ENCODE peak calls at places on chromosomes 13 and 19, in seven cellular contexts. C is sciatic nerve; G is activated CD4-positive, alpha-beta T cell treated with anti-CD3 and anti-CD28 coated beads, Interleukin-2, amount 50 U/mL, for 24 hours; W is HuH-7; O is activated CD4-positive, CD25-positive, alpha-beta regulatory T cell treated with anti-CD3 and anti-CD28 coated beads, Interleukin-2, amount 50 U/mL, for 16 hours; E is anterior cingulate cortex; V is EH. K is an unnamed sample.

GRCh38 chr19:4199699-4200293 is 17.3 kb downstream of the ANKRD24 start:
- DNase-seq in C (no peak), G (no peak), W (peak), O (no peak), E (no peak), V (no peak), K (no peak)

GRCh38 chr19:38093587-38093986 is 130.4 kb downstream of the DPF1 start:
- DNase-seq in C (no peak), G (no peak), W (no peak), O (no peak), E (peak), V (no peak), K (no peak)

GRCh38 chr19:18408053-18408476 is 10.6 kb upstream of the LRRC25 start:
- DNase-seq in C (peak), G (no peak), W (peak), O (no peak), E (no peak), V (no peak), K (no peak)

GRCh38 chr19:1745589-1746031 is 7.7 kb upstream of the ONECUT3 start:
- DNase-seq in C (no peak), G (no peak), W (no peak), O (no peak), E (no peak), V (peak), K (no peak)

GRCh38 chr19:12733369-12733896 is 1.1 kb downstream of the TRIR start:
- DNase-seq in C (no peak), G (no peak), W (peak), O (no peak), E (no peak), V (peak), K (no peak)

GRCh38 chr19:13053761-13054604 is 48.7 kb downstream of the LYL1 start:
- DNase-seq in C (peak), G (no peak), W (peak), O (no peak), E (peak), V (peak), K (no peak)

GRCh38 chr19:39765091-39766076 is 13.3 kb upstream of the LEUTX start:
- DNase-seq in C (no peak), G (no peak), W (peak), O (no peak), E (no peak), V (peak), K (peak)

GRCh38 chr13:34863360-34864135 is 78.5 kb upstream of the NBEA start:
- DNase-seq in C (no peak), G (no peak), W (no peak), O (no peak), E (no peak), V (peak), K (no peak)

GRCh38 chr13:26184791-26185250 is 37.3 kb downstream of the RNF6 start:
- DNase-seq in C (peak), G (peak), W (peak), O (peak), E (peak), V (peak), K (peak)

GRCh38 chr19:7397687-7398086 is 49.0 kb downstream of the ARHGEF18 start:
- DNase-seq in C (no peak), G (no peak), W (no peak), O (no peak), E (no peak), V (peak), K (no peak)

GRCh38 chr13:28299941-28300340 is 161.6 kb downstream of the PAN3 start:
- DNase-seq in C (no peak), G (no peak), W (no peak), O (no peak), E (no peak), V (no peak), K (no peak)

GRCh38 chr13:39516140-39516539 is 86.9 kb downstream of the LHFPL6 start:
- DNase-seq in C (no peak), G (no peak), W (no peak), O (no peak), E (no peak), V (peak), K (no peak)

GRCh38 chr13:53137777-53138176 is 109.2 kb downstream of the OLFM4 start:
- DNase-seq in C (no peak), G (no peak), W (no peak), O (no peak), E (no peak), V (peak), K (no peak)

GRCh38 chr13:67119481-67119883 is 110.7 kb downstream of the PCDH9 start:
- DNase-seq in C (no peak), G (no peak), W (peak), O (no peak), E (no peak), V (peak), K (no peak)

GRCh38 chr19:29564574-29565005 is 38.8 kb downstream of the VSTM2B start:
- DNase-seq in C (no peak), G (no peak), W (no peak), O (no peak), E (no peak), V (no peak), K (no peak)

GRCh38 chr19:9323557-9323918 is 441 bp upstream of the ZNF559 start:
- DNase-seq in C (peak), G (no peak), W (peak), O (peak), E (peak), V (peak), K (no peak)

GRCh38 chr19:8481191-8481590 is 21.2 kb downstream of the PRAM1 start:
- DNase-seq in C (no peak), G (no peak), W (no peak), O (no peak), E (no peak), V (no peak), K (no peak)

GRCh38 chr19:17996826-17997316 is 11.1 kb upstream of the ARRDC2 start:
- DNase-seq in C (peak), G (peak), W (peak), O (peak), E (peak), V (peak), K (peak)

GRCh38 chr19:41792513-41793413 is 3.6 kb upstream of the CEACAM3 start:
- DNase-seq in C (peak), G (peak), W (peak), O (no peak), E (no peak), V (peak), K (peak)

GRCh38 chr19:50221087-50221486 is 17.7 kb downstream of the MYH14 start:
- DNase-seq in C (no peak), G (no peak), W (no peak), O (no peak), E (no peak), V (no peak), K (no peak)

GRCh38 chr19:38557205-38557799 is 60.5 kb downstream of the MAP4K1 start:
- DNase-seq in C (no peak), G (no peak), W (no peak), O (no peak), E (no peak), V (no peak), K (no peak)

K was measured in stimulated activated CD4-positive, alpha-beta T cell treated with anti-CD3 and anti-CD28 coated beads, Interleukin-1b, Interleukin-23, amount 100 ng/mL, for 4 hours.